ENCODE peak calls at places on chromosome 20, in five cellular contexts. One of them, this sample, is unnamed.

GRCh38 chr20:63297371-63297781 is 4.4 kb downstream of the COL20A1 start:
- DNase-seq in NCI-H2081: no peak
- DNase-seq in GM23248: no peak
- DNase-seq in stimulated activated CD4-positive, alpha-beta T cell treated with anti-CD3 and anti-CD28 coated beads, Interleukin-2, amount 100 ng/mL, for 48 hours: no peak
- DNase-seq in GM12878: no peak
- DNase-seq in this sample: no peak

GRCh38 chr20:31842471-31843157 is 2.8 kb downstream of the FOXS1 start:
- DNase-seq in GM23248: peak
- DNase-seq in stimulated activated CD4-positive, alpha-beta T cell treated with anti-CD3 and anti-CD28 coated beads, Interleukin-2, amount 100 ng/mL, for 48 hours: no peak
- DNase-seq in GM12878: no peak
- DNase-seq in NCI-H2081: no peak
- DNase-seq in this sample: peak

GRCh38 chr20:23042270-23042669 is 7.2 kb downstream of the SSTR4 start:
- DNase-seq in NCI-H2081: no peak
- DNase-seq in GM23248: no peak
- DNase-seq in GM12878: no peak
- DNase-seq in stimulated activated CD4-positive, alpha-beta T cell treated with anti-CD3 and anti-CD28 coated beads, Interleukin-2, amount 100 ng/mL, for 48 hours: no peak
- DNase-seq in this sample: no peak

GRCh38 chr20:64053841-64054661 is 4.6 kb upstream of the SOX18 start:
- DNase-seq in GM23248: no peak
- DNase-seq in stimulated activated CD4-positive, alpha-beta T cell treated with anti-CD3 and anti-CD28 coated beads, Interleukin-2, amount 100 ng/mL, for 48 hours: no peak
- DNase-seq in NCI-H2081: no peak
- DNase-seq in GM12878: no peak
- DNase-seq in this sample: peak

GRCh38 chr20:41989935-41990635 is 371.9 kb upstream of the CHD6 start:
- DNase-seq in NCI-H2081: no peak
- DNase-seq in GM12878: no peak
- DNase-seq in GM23248: no peak
- DNase-seq in stimulated activated CD4-positive, alpha-beta T cell treated with anti-CD3 and anti-CD28 coated beads, Interleukin-2, amount 100 ng/mL, for 48 hours: no peak
- DNase-seq in this sample: no peak

GRCh38 chr20:62662422-62662821 is 20.1 kb downstream of the SLCO4A1 start:
- DNase-seq in GM23248: peak
- DNase-seq in GM12878: no peak
- DNase-seq in stimulated activated CD4-positive, alpha-beta T cell treated with anti-CD3 and anti-CD28 coated beads, Interleukin-2, amount 100 ng/mL, for 48 hours: no peak
- DNase-seq in NCI-H2081: no peak
- DNase-seq in this sample: no peak

GRCh38 chr20:35490736-35491181 is 35.4 kb downstream of the CEP250 start:
- DNase-seq in GM23248: no peak
- DNase-seq in GM12878: peak
- DNase-seq in stimulated activated CD4-positive, alpha-beta T cell treated with anti-CD3 and anti-CD28 coated beads, Interleukin-2, amount 100 ng/mL, for 48 hours: peak
- DNase-seq in NCI-H2081: no peak
- DNase-seq in this sample: no peak

GRCh38 chr20:48750941-48751620 is 76.7 kb downstream of the PREX1 start:
- DNase-seq in NCI-H2081: peak
- DNase-seq in stimulated activated CD4-positive, alpha-beta T cell treated with anti-CD3 and anti-CD28 coated beads, Interleukin-2, amount 100 ng/mL, for 48 hours: no peak
- DNase-seq in GM23248: no peak
- DNase-seq in GM12878: no peak
- DNase-seq in this sample: peak

GRCh38 chr20:11394145-11394833 is 523.4 kb upstream of the BTBD3 start:
- DNase-seq in GM23248: peak
- DNase-seq in stimulated activated CD4-positive, alpha-beta T cell treated with anti-CD3 and anti-CD28 coated beads, Interleukin-2, amount 100 ng/mL, for 48 hours: no peak
- DNase-seq in GM12878: no peak
- DNase-seq in NCI-H2081: no peak
- DNase-seq in this sample: no peak